ENCODE peak calls at places on chromosome 21, in five cellular contexts. E is vagina, S is breast epithelium, N is transverse colon, O is stomach. U is an unnamed sample.

GRCh38 chr21:39660191-39660590 is 47.5 kb downstream of the B3GALT5 start:
- DNase-seq in E (no peak), N (peak), S (no peak), O (no peak), U (peak)

GRCh38 chr21:45120975-45121374 is 46.6 kb downstream of the ADARB1 start:
- DNase-seq in E (no peak), S (no peak), N (no peak), O (no peak), U (no peak)

GRCh38 chr21:38802050-38803026 is 3.4 kb upstream of the ETS2 start:
- DNase-seq in E (no peak), S (no peak), N (peak), O (no peak), U (no peak)

GRCh38 chr21:25646541-25646940 is 7.5 kb downstream of the JAM2 start:
- DNase-seq in E (no peak), N (no peak), O (no peak), S (no peak), U (no peak)

GRCh38 chr21:44370027-44370735 is 16.8 kb downstream of the TRPM2 start:
- DNase-seq in E (no peak), O (peak), N (no peak), S (peak), U (peak)

GRCh38 chr21:45084121-45084520 is 9.7 kb downstream of the ADARB1 start:
- DNase-seq in N (no peak), O (no peak), E (no peak), S (no peak), U (no peak)

GRCh38 chr21:31509108-31510017 is 150.1 kb upstream of the SOD1 start:
- DNase-seq in S (peak), E (no peak), O (no peak), N (peak), U (no peak)

GRCh38 chr21:46550511-46550941 is 54.4 kb downstream of the S100B start:
- DNase-seq in O (peak), E (no peak), N (no peak), S (no peak), U (no peak)

GRCh38 chr21:36282568-36283230 is 37.3 kb upstream of the MORC3 start:
- DNase-seq in E (no peak), O (no peak), S (no peak), N (no peak), U (no peak)

GRCh38 chr21:44911384-44912157 is 9.1 kb downstream of the ITGB2 start:
- DNase-seq in O (peak), S (peak), N (peak), E (no peak), U (no peak)

GRCh38 chr21:39107739-39108138 is 75.5 kb downstream of the PSMG1 start:
- DNase-seq in O (no peak), S (no peak), E (peak), N (no peak), U (peak)

GRCh38 chr21:45544449-45545235 is 2.4 kb upstream of the SLC19A1 start:
- DNase-seq in S (peak), N (no peak), E (peak), O (peak), U (peak)

GRCh38 chr21:45348591-45349327 is 56.2 kb upstream of the COL18A1 start:
- DNase-seq in O (no peak), N (no peak), E (no peak), S (no peak), U (no peak)

GRCh38 chr21:44800971-44801467 is 601 bp downstream of the UBE2G2 start:
- DNase-seq in E (no peak), S (no peak), N (no peak), O (no peak), U (no peak)

GRCh38 chr21:38968887-38969543 is 163.3 kb downstream of the ETS2 start:
- DNase-seq in S (no peak), O (no peak), E (no peak), N (no peak), U (no peak)

GRCh38 chr21:8993284-8993942 is 1528.0 kb upstream of the TPTE start:
- DNase-seq in E (no peak), O (no peak), N (no peak), S (no peak), U (no peak)

GRCh38 chr21:43345746-43346409 is 81.1 kb downstream of the SIK1 start:
- DNase-seq in S (no peak), O (no peak), E (no peak), N (no peak), U (no peak)

GRCh38 chr21:43347461-43347860 is 79.5 kb downstream of the SIK1 start:
- DNase-seq in O (no peak), E (no peak), S (no peak), N (no peak), U (no peak)

GRCh38 chr21:43347864-43348766 is 78.8 kb downstream of the SIK1 start:
- DNase-seq in S (no peak), O (no peak), N (no peak), E (no peak), U (no peak)

GRCh38 chr21:43345046-43345745 is 81.7 kb downstream of the SIK1 start:
- DNase-seq in N (no peak), O (no peak), S (no peak), E (no peak), U (no peak)

GRCh38 chr21:43346551-43346950 is 80.4 kb downstream of the SIK1 start:
- DNase-seq in O (no peak), N (no peak), E (no peak), S (no peak), U (no peak)
- TF ChIP-seq POLR2AphosphoS5 in O (no peak), N (no peak), E (no peak), S (no peak), U (no peak)

GRCh38 chr21:42659416-42660117 is 6.1 kb downstream of the PDE9A start:
- DNase-seq in E (no peak), S (no peak), O (no peak), N (no peak), U (no peak)
- TF ChIP-seq POLR2AphosphoS5 in E (no peak), S (no peak), O (no peak), N (no peak), U (no peak)

DNA sequence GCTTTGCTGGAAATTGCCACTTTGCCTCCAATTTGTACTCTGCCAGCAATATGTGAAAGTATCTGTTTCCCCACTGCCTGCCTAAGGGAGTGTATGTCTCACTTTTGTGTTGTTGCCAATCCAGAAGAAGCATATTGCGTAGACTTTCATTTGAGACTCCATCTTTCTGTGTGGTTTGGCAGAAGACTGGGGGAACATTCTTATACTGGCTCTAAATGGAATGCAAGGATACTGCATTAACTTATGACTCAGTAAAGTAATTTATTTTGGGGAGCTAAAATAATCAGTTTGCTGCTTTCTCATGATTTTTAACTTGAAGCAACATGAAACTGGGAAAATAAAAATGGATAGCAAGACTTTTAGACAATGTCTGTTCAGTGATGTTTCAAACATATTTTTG is 107.7 kb upstream of the TMPRSS2 start:
- DNase-seq in E (no peak), S (no peak), N (no peak), O (no peak), U (no peak)
- TF ChIP-seq POLR2AphosphoS5 in E (peak), S (no peak), N (no peak), O (peak), U (no peak)

DNA sequence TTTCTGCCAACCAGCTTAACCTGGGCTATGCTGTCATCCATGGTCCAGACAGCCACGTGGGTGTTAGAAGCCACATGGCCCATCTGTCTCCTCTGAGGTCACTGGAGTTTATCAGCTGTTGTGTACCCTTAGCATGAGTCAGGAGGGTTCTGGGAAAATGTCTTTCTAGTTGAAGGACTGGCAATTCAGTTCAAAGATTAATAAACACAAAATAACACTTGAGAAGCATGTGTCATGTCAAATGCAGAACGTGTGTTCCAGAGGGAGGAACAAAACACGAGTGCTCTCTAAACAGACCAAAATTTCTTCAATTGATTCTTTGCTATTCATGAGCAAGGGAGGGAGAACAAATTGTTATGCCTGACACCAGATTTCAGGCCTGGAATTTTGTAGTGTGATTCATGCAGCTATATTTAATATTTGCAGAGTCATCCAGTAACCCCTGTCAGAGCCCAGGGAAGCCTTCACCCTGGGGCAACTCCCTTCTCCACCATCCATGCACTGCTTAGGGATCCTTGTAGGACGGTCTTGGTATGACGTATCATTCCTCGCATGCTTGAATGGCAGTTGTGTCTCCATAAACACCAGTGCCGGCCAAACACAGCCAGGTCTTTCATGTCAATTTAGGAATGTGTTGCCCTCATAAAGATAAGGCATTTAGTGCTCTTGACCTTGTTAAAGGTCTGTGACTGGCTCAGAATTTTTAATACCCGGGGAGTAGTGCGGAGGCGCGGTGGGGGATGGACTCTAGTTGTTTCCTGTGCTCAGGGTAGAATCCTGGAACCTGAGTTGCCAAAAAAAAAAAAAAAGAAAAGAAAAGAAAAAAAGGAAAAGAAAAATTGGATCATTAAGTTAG is 27.7 kb upstream of the DYRK1A start:
- DNase-seq in N (no peak), S (no peak), E (no peak), O (no peak), U (no peak)
- TF ChIP-seq POLR2AphosphoS5 in N (peak), S (no peak), E (peak), O (peak), U (no peak)

DNA sequence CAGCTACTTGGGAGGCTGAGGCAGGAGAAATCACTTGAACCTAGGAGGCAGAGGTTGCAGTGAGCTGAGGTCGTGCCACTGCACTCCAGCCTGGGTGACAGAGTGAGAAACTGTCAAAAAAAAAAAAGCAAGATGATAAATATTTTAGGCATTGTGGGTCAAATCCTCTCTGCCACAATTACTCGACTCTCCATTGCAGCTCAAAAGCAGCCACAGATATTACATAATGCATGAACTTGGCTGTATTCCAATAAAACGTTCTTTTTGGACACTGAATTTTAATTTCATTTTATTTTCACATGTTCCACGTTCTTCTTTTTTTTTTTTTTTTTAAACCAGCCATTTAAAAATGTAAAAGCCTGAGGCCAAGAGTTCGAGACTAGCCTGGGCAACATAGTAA is 69.5 kb downstream of the TCP10L start:
- DNase-seq in S (no peak), O (no peak), N (no peak), E (no peak), U (no peak)
- TF ChIP-seq POLR2AphosphoS5 in S (no peak), O (no peak), N (no peak), E (no peak), U (no peak)

U was measured in suprapubic skin.